ENCODE peak calls at places on chromosome 4, in eight cellular contexts. One of them, this sample, is unnamed. For H3K4me1, the result is how much of the 10 kb centered on the place peaks cover.

GRCh38 chr4:78542373-78542772 is 9.2 kb upstream of the ANXA3 start:
- DNase-seq in HepG2: peak
- DNase-seq in tibial artery: no peak
- DNase-seq in sigmoid colon: no peak
- DNase-seq in transverse colon: no peak
- DNase-seq in heart left ventricle: no peak
- DNase-seq in psoas muscle: no peak
- DNase-seq in Panc1: no peak
- DNase-seq in this sample: no peak

GRCh38 chr4:116395408-116395807 is 690.0 kb downstream of the TRAM1L1 start:
- DNase-seq in HepG2: no peak
- DNase-seq in tibial artery: no peak
- DNase-seq in sigmoid colon: no peak
- DNase-seq in transverse colon: no peak
- DNase-seq in heart left ventricle: no peak
- DNase-seq in psoas muscle: no peak
- DNase-seq in Panc1: no peak
- DNase-seq in this sample: no peak

GRCh38 chr4:121145430-121145829 is 18.7 kb downstream of the TNIP3 start:
- DNase-seq in HepG2: no peak
- DNase-seq in tibial artery: no peak
- DNase-seq in sigmoid colon: no peak
- DNase-seq in transverse colon: no peak
- DNase-seq in heart left ventricle: no peak
- DNase-seq in psoas muscle: no peak
- DNase-seq in Panc1: no peak
- DNase-seq in this sample: no peak

GRCh38 chr4:157713342-157713741 is 459.5 kb downstream of the GASK1B start:
- DNase-seq in HepG2: no peak
- DNase-seq in tibial artery: no peak
- DNase-seq in sigmoid colon: no peak
- DNase-seq in transverse colon: no peak
- DNase-seq in heart left ventricle: no peak
- DNase-seq in psoas muscle: no peak
- DNase-seq in Panc1: no peak
- DNase-seq in this sample: no peak

GRCh38 chr4:102554482-102554881 is 53.3 kb downstream of the NFKB1 start:
- DNase-seq in HepG2: no peak
- DNase-seq in tibial artery: no peak
- DNase-seq in sigmoid colon: peak
- DNase-seq in transverse colon: peak
- DNase-seq in heart left ventricle: peak
- DNase-seq in psoas muscle: peak
- DNase-seq in Panc1: no peak
- DNase-seq in this sample: no peak

GRCh38 chr4:87567191-87567590 is 38.0 kb upstream of the SPARCL1 start:
- DNase-seq in HepG2: no peak
- DNase-seq in tibial artery: no peak
- DNase-seq in sigmoid colon: no peak
- DNase-seq in transverse colon: no peak
- DNase-seq in heart left ventricle: no peak
- DNase-seq in psoas muscle: no peak
- DNase-seq in Panc1: no peak
- DNase-seq in this sample: no peak

GRCh38 chr4:169159614-169160013 is 111.1 kb downstream of the SH3RF1 start:
- DNase-seq in HepG2: no peak
- DNase-seq in tibial artery: no peak
- DNase-seq in sigmoid colon: no peak
- DNase-seq in transverse colon: no peak
- DNase-seq in heart left ventricle: no peak
- DNase-seq in psoas muscle: no peak
- DNase-seq in Panc1: no peak
- DNase-seq in this sample: no peak

GRCh38 chr4:94759767-94760211 is 2.0 kb downstream of the BMPR1B start:
- DNase-seq in HepG2: no peak
- DNase-seq in tibial artery: no peak
- DNase-seq in sigmoid colon: no peak
- DNase-seq in transverse colon: no peak
- DNase-seq in heart left ventricle: no peak
- DNase-seq in psoas muscle: no peak
- DNase-seq in Panc1: no peak
- DNase-seq in this sample: no peak

GRCh38 chr4:90127706-90128345 is 632 bp downstream of the CCSER1 start:
- DNase-seq in HepG2: no peak
- DNase-seq in tibial artery: no peak
- DNase-seq in sigmoid colon: peak
- DNase-seq in transverse colon: no peak
- DNase-seq in heart left ventricle: peak
- DNase-seq in psoas muscle: peak
- DNase-seq in Panc1: no peak
- DNase-seq in this sample: peak

GRCh38 chr4:15478724-15479088 is 9.0 kb downstream of the CC2D2A start:
- DNase-seq in HepG2: no peak
- DNase-seq in tibial artery: no peak
- DNase-seq in sigmoid colon: no peak
- DNase-seq in transverse colon: no peak
- DNase-seq in heart left ventricle: no peak
- DNase-seq in psoas muscle: no peak
- DNase-seq in Panc1: no peak
- DNase-seq in this sample: no peak

GRCh38 chr4:149031399-149031798 is 589.2 kb upstream of the NR3C2 start:
- DNase-seq in HepG2: peak
- DNase-seq in tibial artery: no peak
- DNase-seq in sigmoid colon: no peak
- DNase-seq in transverse colon: no peak
- DNase-seq in heart left ventricle: no peak
- DNase-seq in psoas muscle: no peak
- DNase-seq in Panc1: no peak
- DNase-seq in this sample: no peak

GRCh38 chr4:20431422-20432014 is 179.8 kb downstream of the SLIT2 start:
- DNase-seq in HepG2: no peak
- DNase-seq in tibial artery: no peak
- DNase-seq in sigmoid colon: no peak
- DNase-seq in transverse colon: no peak
- DNase-seq in heart left ventricle: no peak
- DNase-seq in psoas muscle: no peak
- DNase-seq in Panc1: no peak
- DNase-seq in this sample: no peak

GRCh38 chr4:139014391-139015268 is 951 bp upstream of the NOCT start:
- DNase-seq in HepG2: peak
- DNase-seq in tibial artery: no peak
- DNase-seq in sigmoid colon: peak
- DNase-seq in transverse colon: no peak
- DNase-seq in heart left ventricle: peak
- DNase-seq in psoas muscle: no peak
- DNase-seq in Panc1: peak
- DNase-seq in this sample: peak

GRCh38 chr4:84582302-84582987 is 482 bp upstream of the CDS1 start:
- DNase-seq in HepG2: peak
- DNase-seq in tibial artery: peak
- DNase-seq in sigmoid colon: peak
- DNase-seq in transverse colon: peak
- DNase-seq in heart left ventricle: peak
- DNase-seq in psoas muscle: peak
- DNase-seq in Panc1: no peak
- DNase-seq in this sample: peak

DNA sequence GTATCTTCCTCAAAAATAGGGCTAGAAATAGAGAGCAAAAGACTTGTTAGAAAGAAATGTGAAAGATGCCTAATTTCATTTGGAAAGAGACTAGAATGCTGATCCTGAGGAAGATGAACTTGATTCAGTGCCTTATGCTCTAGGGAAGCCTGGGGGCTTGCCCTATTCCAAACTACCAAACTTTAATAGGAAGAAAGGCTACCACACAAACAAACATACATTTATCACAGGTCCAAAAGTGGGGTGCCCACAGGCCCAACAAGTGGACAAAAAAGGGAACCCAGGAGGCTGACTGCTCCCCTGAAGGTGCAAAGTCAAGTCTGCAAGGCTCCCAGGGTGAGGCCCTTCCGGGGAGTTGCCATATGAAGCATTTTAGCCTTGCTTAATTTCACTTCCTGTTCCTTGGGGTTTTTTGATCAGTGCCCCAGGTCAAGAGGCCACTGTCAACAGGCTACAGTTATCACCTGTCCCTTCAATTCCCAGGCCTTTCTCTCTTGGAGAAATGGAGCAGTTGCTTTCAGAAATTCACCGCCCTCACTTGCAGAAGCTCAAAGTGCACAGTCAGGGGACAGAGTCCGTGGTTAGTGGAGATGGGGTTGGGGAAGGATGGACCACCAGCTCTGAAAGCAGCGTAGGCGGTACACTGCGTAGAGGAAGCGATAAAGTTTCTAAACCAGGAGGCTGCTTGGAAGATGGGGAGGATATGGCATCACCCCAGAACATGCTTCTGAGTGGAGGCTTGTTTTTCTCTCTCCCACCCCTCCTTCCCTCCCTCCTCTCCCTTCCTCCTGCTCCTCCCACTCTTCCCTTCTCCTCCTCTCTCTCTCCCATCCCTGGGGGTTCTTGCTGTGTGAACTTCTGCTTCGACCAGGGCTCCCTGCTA is 36.4 kb downstream of the TMEM154 start:
- DNase-seq in HepG2: no peak
- DNase-seq in tibial artery: no peak
- DNase-seq in sigmoid colon: no peak
- DNase-seq in transverse colon: peak
- DNase-seq in heart left ventricle: no peak
- DNase-seq in psoas muscle: no peak
- DNase-seq in Panc1: no peak
- DNase-seq in this sample: peak
- H3K4me1 ChIP-seq in HepG2: under half
- H3K4me1 ChIP-seq in tibial artery: under half
- H3K4me1 ChIP-seq in sigmoid colon: under half
- H3K4me1 ChIP-seq in transverse colon: under half
- H3K4me1 ChIP-seq in heart left ventricle: under half
- H3K4me1 ChIP-seq in psoas muscle: under half
- H3K4me1 ChIP-seq in Panc1: under half
- H3K4me1 ChIP-seq in this sample: under half

DNA sequence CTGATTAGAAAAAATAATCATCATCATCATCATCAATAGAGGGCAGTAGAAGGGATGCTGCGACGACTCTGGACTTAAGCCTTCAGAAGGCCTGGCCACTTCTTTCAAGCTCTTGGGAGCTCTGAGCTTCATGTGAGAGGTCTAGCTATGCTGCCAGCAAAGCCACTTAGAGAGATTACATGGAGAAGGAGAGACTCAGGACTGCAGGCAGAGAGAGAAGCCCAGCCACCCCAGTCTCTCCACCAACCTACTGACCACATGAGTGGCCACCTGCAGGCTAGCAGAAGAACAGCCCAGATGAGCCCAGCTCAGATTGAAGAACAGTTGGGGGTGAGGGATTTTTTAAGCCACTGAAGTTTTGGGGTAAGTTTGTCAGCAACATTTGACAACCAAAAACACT is 17.1 kb upstream of the TMEM150C start:
- DNase-seq in HepG2: no peak
- DNase-seq in tibial artery: no peak
- DNase-seq in sigmoid colon: no peak
- DNase-seq in transverse colon: no peak
- DNase-seq in heart left ventricle: no peak
- DNase-seq in psoas muscle: no peak
- DNase-seq in Panc1: no peak
- DNase-seq in this sample: no peak
- TF ChIP-seq CTCF in HepG2: peak
- TF ChIP-seq CTCF in tibial artery: no peak
- TF ChIP-seq CTCF in sigmoid colon: no peak
- TF ChIP-seq CTCF in transverse colon: no peak
- TF ChIP-seq CTCF in heart left ventricle: no peak
- TF ChIP-seq CTCF in psoas muscle: no peak
- TF ChIP-seq CTCF in Panc1: peak
- TF ChIP-seq CTCF in this sample: no peak

GRCh38 chr4:184420881-184421416 is 53.4 kb downstream of the IRF2 start:
- DNase-seq in HepG2: no peak
- DNase-seq in tibial artery: no peak
- DNase-seq in sigmoid colon: no peak
- DNase-seq in transverse colon: no peak
- DNase-seq in heart left ventricle: no peak
- DNase-seq in psoas muscle: no peak
- DNase-seq in Panc1: no peak
- DNase-seq in this sample: no peak

GRCh38 chr4:184420402-184420801 is 53.9 kb downstream of the IRF2 start:
- DNase-seq in HepG2: no peak
- DNase-seq in tibial artery: no peak
- DNase-seq in sigmoid colon: no peak
- DNase-seq in transverse colon: no peak
- DNase-seq in heart left ventricle: no peak
- DNase-seq in psoas muscle: no peak
- DNase-seq in Panc1: no peak
- DNase-seq in this sample: no peak

GRCh38 chr4:184421558-184422155 is 52.7 kb downstream of the IRF2 start:
- DNase-seq in HepG2: no peak
- DNase-seq in tibial artery: no peak
- DNase-seq in sigmoid colon: no peak
- DNase-seq in transverse colon: no peak
- DNase-seq in heart left ventricle: no peak
- DNase-seq in psoas muscle: no peak
- DNase-seq in Panc1: no peak
- DNase-seq in this sample: no peak

GRCh38 chr4:184417802-184418511 is 56.4 kb downstream of the IRF2 start:
- DNase-seq in HepG2: peak
- DNase-seq in tibial artery: no peak
- DNase-seq in sigmoid colon: no peak
- DNase-seq in transverse colon: no peak
- DNase-seq in heart left ventricle: no peak
- DNase-seq in psoas muscle: no peak
- DNase-seq in Panc1: peak
- DNase-seq in this sample: no peak

DNA sequence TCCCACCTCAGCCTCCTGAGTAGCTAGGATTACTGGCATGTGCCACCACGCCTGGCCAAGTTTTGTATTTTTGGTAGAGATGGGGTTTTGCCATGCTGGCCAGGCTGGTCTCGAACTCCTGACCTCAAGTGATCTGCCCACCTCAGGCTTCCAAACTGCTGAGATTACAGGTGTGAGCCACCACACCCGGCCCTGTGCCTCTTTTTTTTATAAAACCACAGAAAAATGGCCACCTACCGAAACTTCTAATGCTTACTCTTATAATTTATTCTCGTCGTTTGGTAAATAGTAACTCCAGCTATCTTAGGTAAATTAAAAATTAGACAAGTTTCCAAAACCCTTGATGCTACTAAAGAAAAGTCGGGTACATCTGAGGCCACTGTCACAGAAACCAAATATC is 54.4 kb downstream of the IRF2 start:
- DNase-seq in HepG2: no peak
- DNase-seq in tibial artery: no peak
- DNase-seq in sigmoid colon: no peak
- DNase-seq in transverse colon: no peak
- DNase-seq in heart left ventricle: no peak
- DNase-seq in psoas muscle: no peak
- DNase-seq in Panc1: no peak
- DNase-seq in this sample: no peak
- H3K4me3 ChIP-seq in HepG2: no peak
- H3K4me3 ChIP-seq in tibial artery: no peak
- H3K4me3 ChIP-seq in sigmoid colon: no peak
- H3K4me3 ChIP-seq in transverse colon: no peak
- H3K4me3 ChIP-seq in heart left ventricle: no peak
- H3K4me3 ChIP-seq in psoas muscle: no peak
- H3K4me3 ChIP-seq in Panc1: no peak
- H3K4me3 ChIP-seq in this sample: no peak

GRCh38 chr4:53963786-53964185 is 100.6 kb downstream of the CHIC2 start:
- DNase-seq in HepG2: no peak
- DNase-seq in tibial artery: no peak
- DNase-seq in sigmoid colon: no peak
- DNase-seq in transverse colon: no peak
- DNase-seq in heart left ventricle: no peak
- DNase-seq in psoas muscle: no peak
- DNase-seq in Panc1: no peak
- DNase-seq in this sample: no peak
- H3K4me1 ChIP-seq in HepG2: under half
- H3K4me1 ChIP-seq in tibial artery: under half
- H3K4me1 ChIP-seq in sigmoid colon: under half
- H3K4me1 ChIP-seq in transverse colon: under half
- H3K4me1 ChIP-seq in heart left ventricle: under half
- H3K4me1 ChIP-seq in psoas muscle: under half
- H3K4me1 ChIP-seq in Panc1: under half
- H3K4me1 ChIP-seq in this sample: under half